ENCODE peak calls at places on chromosomes 5 and 9, in five cellular contexts. F is GM12865, Z is fibroblast of the aortic adventitia, I is epithelial cell of esophagus, E is MCF 10A. A is an unnamed sample.

GRCh38 chr9:93697352-93698139 is 121.2 kb downstream of the PHF2 start:
- DNase-seq in I (no peak), Z (no peak), E (no peak), F (no peak), A (peak; percentile 71)

GRCh38 chr5:35066260-35066795 is 18.6 kb upstream of the AGXT2 start:
- DNase-seq in Z (no peak), F (peak; percentile 11), E (no peak), I (no peak), A (no peak)

GRCh38 chr5:137995747-137996123 is 37.1 kb downstream of the FAM13B start:
- DNase-seq in E (no peak), I (no peak), Z (no peak), F (no peak), A (no peak)

GRCh38 chr9:89494199-89494598 is 3.7 kb downstream of the SEMA4D start:
- DNase-seq in E (no peak), Z (no peak), F (no peak), I (no peak), A (no peak)

GRCh38 chr5:93078082-93079038 is 502.7 kb downstream of the NR2F1-AS1 start:
- DNase-seq in E (peak; percentile 90), I (peak; percentile 86), F (peak; percentile 60), Z (peak; percentile 94), A (no peak)

GRCh38 chr5:635321-636055 is 23.3 kb downstream of the CEP72 start:
- DNase-seq in Z (no peak), I (no peak), E (no peak), F (no peak), A (peak; percentile 27)

GRCh38 chr5:88818296-88818695 is 64.7 kb downstream of the MEF2C start:
- DNase-seq in F (no peak), E (no peak), I (no peak), Z (no peak), A (no peak)

GRCh38 chr5:137395011-137395755 is 103.9 kb downstream of the SPOCK1 start:
- DNase-seq in Z (peak; percentile 43), I (peak; percentile 62), E (peak; percentile 27), F (no peak), A (no peak)

GRCh38 chr5:111641533-111642230 is 115.3 kb downstream of the NREP start:
- DNase-seq in I (peak; percentile 95), F (no peak), E (peak; percentile 43), Z (peak; percentile 76), A (no peak)

GRCh38 chr5:150523472-150524350 is 15.8 kb downstream of the NDST1 start:
- DNase-seq in F (peak; percentile 70), Z (peak; percentile 89), I (peak; percentile 67), E (peak; percentile 81), A (no peak)

GRCh38 chr9:20191239-20191840 is 402.5 kb upstream of the SLC24A2 start:
- DNase-seq in E (no peak), I (peak; percentile 11), F (no peak), Z (no peak), A (no peak)
- TF ChIP-seq CTCF in E (no peak), I (peak; percentile 12), F (no peak), Z (no peak), A (peak; percentile 25)

DNA sequence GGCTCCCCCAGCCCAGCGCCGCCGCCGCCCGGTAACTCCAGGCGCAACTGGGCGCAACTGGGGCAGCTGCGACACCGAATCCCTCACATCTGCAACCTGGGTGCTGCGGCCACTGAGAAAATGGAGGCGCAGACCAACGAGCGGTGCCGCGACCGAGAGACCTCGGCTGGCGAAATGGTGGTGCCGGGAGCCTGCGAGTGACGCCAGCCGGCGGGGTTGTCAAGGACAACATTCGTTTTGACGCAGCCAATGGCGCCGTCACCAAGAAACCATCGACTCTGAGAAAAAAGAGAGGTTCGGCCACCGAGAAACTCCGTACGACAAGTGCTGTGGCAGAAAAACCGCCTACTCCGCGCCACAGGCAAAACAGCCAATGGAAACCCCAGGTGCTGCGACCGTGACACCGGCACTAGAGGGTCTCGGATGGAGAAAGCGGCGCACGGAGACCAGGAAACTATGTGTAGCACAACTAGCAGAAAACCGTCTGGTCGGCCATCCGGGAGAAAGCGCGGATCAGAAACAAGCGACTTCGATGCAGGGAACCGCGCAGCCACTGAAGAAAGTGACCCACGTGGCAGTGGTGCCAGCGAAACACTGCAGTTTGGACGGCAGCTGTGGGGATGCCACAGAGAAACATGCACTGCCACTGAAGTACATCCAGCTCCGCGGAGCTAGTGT is 88.8 kb downstream of the ANXA2R start:
- DNase-seq in Z (peak; percentile 42), I (no peak), F (peak; percentile 87), E (no peak), A (no peak)
- TF ChIP-seq CTCF in Z (no peak), I (no peak), F (no peak), E (no peak), A (no peak)

GRCh38 chr5:84251503-84251902 is 133.2 kb downstream of the EDIL3 start:
- DNase-seq in F (no peak), E (no peak), I (no peak), Z (no peak), A (no peak)

GRCh38 chr5:84257061-84257460 is 127.6 kb downstream of the EDIL3 start:
- DNase-seq in I (no peak), F (peak; percentile 1), E (no peak), Z (no peak), A (no peak)

GRCh38 chr5:84259221-84260045 is 125.2 kb downstream of the EDIL3 start:
- DNase-seq in I (no peak), E (no peak), F (no peak), Z (no peak), A (no peak)

GRCh38 chr5:84253946-84254345 is 130.7 kb downstream of the EDIL3 start:
- DNase-seq in Z (no peak), F (no peak), E (no peak), I (no peak), A (no peak)

GRCh38 chr5:84255318-84255717 is 129.4 kb downstream of the EDIL3 start:
- DNase-seq in E (peak; percentile 33), F (peak; percentile 7), I (peak; percentile 62), Z (peak; percentile 76), A (no peak)
- TF ChIP-seq CTCF in E (peak; percentile 20), F (no peak), I (peak; percentile 63), Z (peak; percentile 56), A (peak; percentile 79)

GRCh38 chr5:117454716-117455212 is 880.1 kb upstream of the SEMA6A start:
- DNase-seq in I (peak; percentile 44), Z (no peak), E (peak; percentile 25), F (peak; percentile 70), A (peak; percentile 54)
- TF ChIP-seq CTCF in I (peak; percentile 74), Z (peak; percentile 42), E (peak; percentile 45), F (peak; percentile 86), A (peak; percentile 81)

GRCh38 chr5:62778327-62779009 is 199.8 kb downstream of the LRRC70 start:
- DNase-seq in I (no peak), E (no peak), F (no peak), Z (no peak), A (no peak)

GRCh38 chr5:62783374-62784057 is 204.9 kb downstream of the LRRC70 start:
- DNase-seq in I (no peak), E (no peak), Z (no peak), F (peak; percentile 24), A (no peak)

GRCh38 chr5:62779010-62779422 is 200.4 kb downstream of the LRRC70 start:
- DNase-seq in Z (peak; percentile 78), E (peak; percentile 69), F (peak; percentile 50), I (peak; percentile 70), A (no peak)

GRCh38 chr5:62780230-62780629 is 201.6 kb downstream of the LRRC70 start:
- DNase-seq in I (no peak), Z (no peak), E (no peak), F (no peak), A (no peak)

GRCh38 chr5:62780888-62781287 is 202.3 kb downstream of the LRRC70 start:
- DNase-seq in E (no peak), Z (no peak), I (no peak), F (no peak), A (no peak)
- TF ChIP-seq CTCF in E (no peak), Z (no peak), I (no peak), F (no peak), A (no peak)

DNA sequence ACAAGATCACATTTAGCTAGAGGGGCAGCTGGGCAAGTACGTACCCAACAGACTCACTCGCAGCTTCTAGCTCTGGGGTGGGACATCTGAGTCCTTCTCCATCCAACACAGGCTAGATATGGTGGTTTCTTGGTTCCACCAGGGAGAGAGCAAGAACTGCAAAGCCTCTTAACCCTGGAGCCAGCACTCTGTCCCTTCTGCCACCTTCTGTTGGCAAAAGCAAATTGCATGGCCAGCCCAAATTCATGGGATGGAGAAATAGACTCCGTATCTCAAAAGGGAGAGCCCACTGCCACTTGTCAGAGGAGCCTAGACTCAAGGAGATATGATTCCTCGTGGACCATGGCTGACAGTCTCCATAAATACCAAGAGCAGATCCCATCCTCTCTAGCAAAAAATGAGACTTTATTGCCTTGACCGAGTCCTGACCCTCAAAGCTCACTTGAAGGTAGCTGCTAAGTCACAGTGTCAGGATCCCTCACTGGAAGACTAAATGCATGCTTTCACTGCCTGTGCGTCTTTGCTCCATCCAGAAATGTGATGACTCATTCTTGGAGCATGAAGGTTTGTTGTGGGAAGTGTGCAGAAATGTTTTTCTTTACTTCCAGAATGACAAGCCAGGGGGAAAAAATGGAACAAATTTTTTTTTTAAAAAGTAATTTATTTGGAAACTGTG is 28.8 kb upstream of the ROR2 start:
- DNase-seq in I (peak; percentile 53), E (peak; percentile 63), F (peak; percentile 27), Z (peak; percentile 90), A (no peak)
- TF ChIP-seq CTCF in I (peak; percentile 31), E (no peak), F (peak; percentile 41), Z (peak; percentile 56), A (peak; percentile 71)

GRCh38 chr5:33968133-33969005 is 16.1 kb downstream of the SLC45A2 start:
- DNase-seq in I (peak; percentile 51), F (no peak), Z (peak; percentile 37), E (peak; percentile 27), A (no peak)

GRCh38 chr5:33973271-33973670 is 11.2 kb downstream of the SLC45A2 start:
- DNase-seq in E (no peak), F (peak; percentile 35), I (no peak), Z (no peak), A (no peak)

GRCh38 chr5:33964132-33964531 is 20.4 kb downstream of the SLC45A2 start:
- DNase-seq in Z (peak; percentile 35), F (peak; percentile 22), I (no peak), E (no peak), A (no peak)

DNA sequence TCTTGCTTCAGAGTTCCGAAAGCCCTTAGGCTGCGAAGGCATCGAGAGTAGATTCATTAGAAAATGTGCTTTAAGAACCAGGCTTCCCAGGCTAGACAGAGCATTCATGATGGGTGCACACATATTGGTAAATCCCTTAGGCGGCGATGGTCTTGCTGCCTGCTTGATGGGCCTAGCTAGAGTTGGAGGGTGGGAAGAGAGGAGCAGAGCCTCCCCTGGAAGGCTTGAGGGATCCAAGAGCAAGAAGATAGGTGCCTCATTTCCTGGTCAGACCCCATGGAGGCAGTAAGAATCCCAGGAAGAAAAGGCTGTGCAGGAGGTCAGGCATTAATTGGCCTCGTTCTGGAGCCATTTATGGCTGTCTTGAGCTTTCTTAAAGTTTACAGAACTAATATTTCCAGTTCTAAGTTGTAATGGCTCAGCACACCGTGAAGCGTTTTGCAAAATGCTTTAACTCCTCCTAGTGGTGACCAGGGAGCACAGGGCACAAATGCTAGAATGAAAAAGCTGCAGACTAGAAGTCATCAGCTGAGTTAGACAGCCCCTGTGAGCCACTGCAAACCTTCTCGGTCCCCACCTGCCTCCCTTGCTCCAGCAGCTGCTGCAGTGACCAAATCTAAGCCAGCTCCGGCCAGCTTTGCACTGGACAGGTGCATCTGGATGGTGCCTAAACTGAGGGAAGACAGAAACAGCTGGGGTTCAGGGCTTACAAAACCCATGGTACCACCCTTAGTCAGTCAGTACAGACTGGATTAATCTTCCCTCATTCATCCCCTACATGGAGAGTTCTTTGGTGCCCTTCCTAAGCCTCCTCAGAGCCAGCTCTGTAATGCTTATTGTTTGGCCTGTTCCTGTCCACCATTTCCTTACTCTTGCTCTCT is 14.7 kb downstream of the SLC45A2 start:
- DNase-seq in I (peak; percentile 50), F (peak; percentile 65), E (peak; percentile 35), Z (peak; percentile 80), A (no peak)
- TF ChIP-seq CTCF in I (peak; percentile 74), F (peak; percentile 84), E (peak; percentile 56), Z (peak; percentile 94), A (peak; percentile 89)

GRCh38 chr5:134502259-134502658 is 23.2 kb upstream of the JADE2 start:
- DNase-seq in F (no peak), Z (no peak), E (no peak), I (no peak), A (no peak)
- TF ChIP-seq CTCF in F (no peak), Z (no peak), E (no peak), I (no peak), A (no peak)